ENCODE peak calls at places on chromosomes 6 and 20, in nine cellular contexts. S, A, L, R, V, N, G, C and D are unnamed samples.

GRCh38 chr6:113693866-113694265 is 163.3 kb upstream of the MARCKS start:
- DNase-seq in S (no peak), A (peak), L (no peak), R (no peak), V (no peak), N (no peak), G (no peak), C (no peak), D (no peak)

GRCh38 chr20:1377341-1377871 is 15.4 kb downstream of the FKBP1A start:
- DNase-seq in S (peak), A (no peak), L (no peak), R (no peak), V (no peak), N (no peak), G (no peak), C (no peak), D (peak)

GRCh38 chr6:81145506-81145905 is 607.0 kb downstream of the TENT5A start:
- DNase-seq in S (no peak), A (no peak), L (no peak), R (no peak), V (no peak), N (no peak), G (no peak), C (no peak), D (no peak)

GRCh38 chr20:62876441-62876825 is 14.8 kb upstream of the TCFL5 start:
- DNase-seq in S (no peak), A (no peak), L (no peak), R (no peak), V (no peak), N (no peak), G (no peak), C (no peak), D (no peak)

GRCh38 chr6:30443657-30444450 is 45.5 kb upstream of the HLA-E start:
- DNase-seq in S (no peak), A (no peak), L (no peak), R (no peak), V (no peak), N (peak), G (peak), C (no peak), D (no peak)

GRCh38 chr20:44271915-44272663 is 25.0 kb downstream of the GDAP1L1 start:
- DNase-seq in S (no peak), A (no peak), L (no peak), R (no peak), V (no peak), N (peak), G (peak), C (no peak), D (no peak)

GRCh38 chr20:48941467-48941866 is 20.0 kb downstream of the ARFGEF2 start:
- DNase-seq in S (no peak), A (no peak), L (no peak), R (no peak), V (no peak), N (no peak), G (no peak), C (no peak), D (no peak)

GRCh38 chr6:100370265-100370664 is 94.5 kb downstream of the SIM1 start:
- DNase-seq in S (no peak), A (no peak), L (no peak), R (no peak), V (no peak), N (peak), G (no peak), C (no peak), D (no peak)

GRCh38 chr20:36497856-36498255 is 43.5 kb upstream of the MYL9 start:
- DNase-seq in S (no peak), A (no peak), L (no peak), R (no peak), V (peak), N (no peak), G (peak), C (no peak), D (no peak)

GRCh38 chr6:162099685-162100084 is 627.9 kb downstream of the PRKN start:
- DNase-seq in S (no peak), A (peak), L (no peak), R (peak), V (peak), N (no peak), G (no peak), C (peak), D (no peak)

GRCh38 chr6:20946037-20946436 is 411.8 kb downstream of the CDKAL1 start:
- DNase-seq in S (peak), A (no peak), L (no peak), R (no peak), V (no peak), N (peak), G (no peak), C (no peak), D (peak)

GRCh38 chr6:40977085-40977484 is 61.9 kb downstream of the UNC5CL start:
- DNase-seq in S (no peak), A (no peak), L (no peak), R (no peak), V (no peak), N (no peak), G (no peak), C (no peak), D (no peak)

GRCh38 chr6:12637960-12638641 is 78.5 kb upstream of the PHACTR1 start:
- DNase-seq in S (peak), A (peak), L (peak), R (no peak), V (peak), N (peak), G (peak), C (no peak), D (peak)

GRCh38 chr20:41734506-41734945 is 116.3 kb upstream of the CHD6 start:
- DNase-seq in S (peak), A (peak), L (peak), R (peak), V (no peak), N (peak), G (peak), C (no peak), D (no peak)

GRCh38 chr20:37880726-37881591 is 22.0 kb upstream of the VSTM2L start:
- DNase-seq in S (no peak), A (no peak), L (no peak), R (no peak), V (no peak), N (no peak), G (no peak), C (no peak), D (no peak)

DNA sequence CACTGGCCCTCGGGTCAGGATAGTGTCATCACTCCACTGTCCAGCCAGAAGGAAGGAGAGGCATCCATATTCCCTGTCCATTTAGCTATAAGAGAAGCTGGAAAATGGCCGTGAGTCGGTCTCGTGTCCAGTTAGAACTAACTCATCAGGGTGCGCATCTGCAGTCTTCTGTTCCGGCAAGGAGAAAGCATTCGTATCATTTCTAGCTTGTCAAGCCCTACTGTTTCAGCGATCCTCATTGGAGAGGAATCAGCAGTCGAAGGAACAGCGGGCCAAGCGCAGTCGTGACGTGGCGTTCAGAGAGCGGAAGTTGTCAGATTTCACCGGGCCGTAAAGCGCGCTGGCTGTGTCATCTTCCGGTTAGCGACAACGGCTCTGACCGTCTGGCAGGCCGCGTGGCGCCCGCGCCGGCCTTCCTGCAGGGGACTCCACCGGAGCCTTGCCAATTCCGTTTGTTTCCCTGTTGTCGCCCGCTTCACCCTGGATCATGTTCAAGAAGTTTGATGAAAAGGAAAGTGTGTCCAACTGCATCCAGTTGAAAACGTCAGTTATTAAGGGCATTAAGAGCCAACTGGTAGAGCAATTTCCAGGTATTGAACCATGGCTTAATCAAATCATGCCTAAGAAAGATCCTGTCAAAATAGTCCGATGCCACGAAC is 32.9 kb downstream of the HM13 start:
- DNase-seq in S (peak), A (no peak), L (peak), R (peak), V (peak), N (peak), G (peak), C (peak), D (peak)
- TF ChIP-seq CTCF in S (no peak), A (no peak), L (no peak), R (no peak), V (no peak), N (no peak), G (peak), C (no peak), D (no peak)

GRCh38 chr6:168058691-168059551 is 20.1 kb downstream of the FRMD1 start:
- DNase-seq in S (no peak), A (no peak), L (no peak), R (no peak), V (no peak), N (peak), G (peak), C (no peak), D (no peak)
- TF ChIP-seq CTCF in S (no peak), A (no peak), L (no peak), R (no peak), V (no peak), N (no peak), G (peak), C (no peak), D (no peak)

DNA sequence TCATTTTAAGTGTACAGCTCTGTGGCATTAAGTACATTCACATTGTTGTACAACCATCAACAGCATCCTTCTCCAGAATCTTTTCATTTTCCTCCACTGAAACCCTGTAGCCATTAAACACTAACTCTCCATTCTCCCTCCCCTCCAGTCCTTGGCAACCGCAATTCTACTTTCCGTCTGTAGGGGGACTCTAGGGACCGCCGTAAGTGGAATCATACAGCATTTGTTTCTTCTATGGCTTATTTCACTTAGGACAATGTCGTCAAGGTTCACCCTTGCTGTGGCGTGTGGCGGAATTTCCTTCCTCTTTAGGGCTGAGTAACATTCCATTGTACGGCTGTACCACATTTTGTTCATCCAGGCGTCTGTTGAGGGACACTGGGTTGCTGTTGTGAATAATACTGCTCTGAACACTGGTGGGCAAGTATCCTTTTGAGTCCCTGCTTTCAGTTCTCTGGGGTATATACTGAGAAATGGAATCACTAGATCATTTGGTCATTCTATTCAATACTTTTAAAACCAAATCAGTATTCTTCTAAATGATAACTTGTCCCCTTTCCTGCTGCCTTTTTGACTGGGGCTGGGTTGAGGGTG is 50.7 kb downstream of the PPP1R3G start:
- DNase-seq in S (peak), A (no peak), L (peak), R (no peak), V (no peak), N (peak), G (peak), C (no peak), D (no peak)
- TF ChIP-seq CTCF in S (peak), A (peak), L (peak), R (no peak), V (no peak), N (peak), G (peak), C (peak), D (peak)

GRCh38 chr6:151374024-151374423 is 17.3 kb downstream of the ZBTB2 start:
- DNase-seq in S (no peak), A (no peak), L (no peak), R (no peak), V (no peak), N (peak), G (no peak), C (no peak), D (no peak)

GRCh38 chr6:151372164-151372563 is 19.2 kb downstream of the ZBTB2 start:
- DNase-seq in S (no peak), A (no peak), L (no peak), R (no peak), V (no peak), N (no peak), G (no peak), C (no peak), D (no peak)

GRCh38 chr6:151375833-151376232 is 15.5 kb downstream of the ZBTB2 start:
- DNase-seq in S (no peak), A (no peak), L (no peak), R (no peak), V (no peak), N (no peak), G (no peak), C (no peak), D (no peak)

GRCh38 chr6:151365233-151365632 is 26.1 kb downstream of the ZBTB2 start:
- DNase-seq in S (no peak), A (no peak), L (no peak), R (no peak), V (no peak), N (no peak), G (no peak), C (no peak), D (no peak)

GRCh38 chr6:151370509-151371078 is 20.8 kb downstream of the ZBTB2 start:
- DNase-seq in S (no peak), A (no peak), L (no peak), R (no peak), V (no peak), N (peak), G (peak), C (no peak), D (no peak)
- TF ChIP-seq CTCF in S (no peak), A (peak), L (no peak), R (no peak), V (no peak), N (peak), G (peak), C (peak), D (no peak)

GRCh38 chr6:126427713-126428112 is 87.8 kb downstream of the CENPW start:
- DNase-seq in S (no peak), A (no peak), L (no peak), R (no peak), V (no peak), N (no peak), G (no peak), C (no peak), D (no peak)

GRCh38 chr6:126419901-126420300 is 80.0 kb downstream of the CENPW start:
- DNase-seq in S (no peak), A (no peak), L (no peak), R (no peak), V (no peak), N (no peak), G (no peak), C (no peak), D (no peak)

DNA sequence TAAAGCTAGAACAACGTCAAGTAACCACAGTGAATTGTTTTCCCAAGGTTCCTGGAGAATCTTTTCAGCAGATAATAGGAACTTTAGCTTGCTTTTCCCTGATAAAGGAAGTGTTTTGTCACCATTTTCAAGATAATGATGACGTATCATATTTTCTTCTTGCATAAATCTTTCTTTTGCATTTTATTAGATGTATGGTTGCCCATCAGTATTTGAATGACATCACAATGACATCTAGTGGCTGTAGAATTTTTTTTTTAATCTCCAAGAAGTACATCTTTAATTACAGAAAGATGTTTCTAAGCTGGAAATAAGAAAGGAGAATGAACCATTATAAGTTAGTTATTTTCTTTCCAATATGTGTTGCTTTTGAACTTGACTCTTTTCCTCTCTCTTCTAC is 83.0 kb downstream of the CENPW start:
- DNase-seq in S (no peak), A (no peak), L (no peak), R (no peak), V (no peak), N (no peak), G (no peak), C (no peak), D (no peak)
- TF ChIP-seq CTCF in S (no peak), A (peak), L (no peak), R (no peak), V (no peak), N (no peak), G (no peak), C (no peak), D (no peak)

DNA sequence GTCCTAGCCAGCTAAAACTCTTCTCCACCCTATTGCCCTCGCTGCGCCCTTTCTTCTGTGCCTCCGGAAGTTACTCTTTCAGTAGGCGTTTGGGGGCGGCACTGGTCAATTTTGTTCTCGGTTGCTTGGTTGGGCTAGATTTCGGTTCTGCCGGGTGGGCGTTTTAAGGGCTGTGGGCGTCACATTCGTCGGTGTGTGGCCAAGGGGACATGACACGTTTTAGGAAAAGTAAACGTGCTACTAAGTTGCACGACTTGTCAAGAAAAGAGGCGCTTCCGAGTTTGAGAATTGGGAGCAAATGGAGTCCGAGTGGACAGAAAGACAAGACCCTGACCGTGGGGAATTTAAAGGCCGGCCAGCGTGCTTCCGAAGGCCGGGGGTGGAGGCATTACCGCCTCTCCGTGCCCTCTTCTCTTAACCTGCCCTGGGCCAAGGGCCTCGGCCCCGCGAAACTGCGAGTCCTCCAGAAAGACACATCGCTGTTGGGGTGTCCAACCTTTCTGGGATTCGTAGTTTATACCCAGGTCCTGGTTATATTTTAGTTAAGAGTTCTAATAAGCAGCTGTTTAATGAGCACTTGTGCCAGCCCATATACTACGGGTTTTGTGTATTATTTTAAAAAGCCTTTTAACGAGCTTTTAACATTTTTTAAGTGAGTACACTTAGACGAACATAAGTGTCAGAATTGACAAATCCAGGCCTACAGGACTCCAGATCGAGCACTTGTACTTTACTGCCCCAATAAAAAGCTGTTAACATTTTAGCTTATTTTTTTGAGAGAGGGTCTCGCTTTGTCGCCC is 664 bp upstream of the BAG6 start:
- DNase-seq in S (peak), A (peak), L (peak), R (peak), V (peak), N (peak), G (peak), C (no peak), D (no peak)
- TF ChIP-seq CTCF in S (no peak), A (no peak), L (no peak), R (no peak), V (no peak), N (no peak), G (peak), C (no peak), D (peak)

DNA sequence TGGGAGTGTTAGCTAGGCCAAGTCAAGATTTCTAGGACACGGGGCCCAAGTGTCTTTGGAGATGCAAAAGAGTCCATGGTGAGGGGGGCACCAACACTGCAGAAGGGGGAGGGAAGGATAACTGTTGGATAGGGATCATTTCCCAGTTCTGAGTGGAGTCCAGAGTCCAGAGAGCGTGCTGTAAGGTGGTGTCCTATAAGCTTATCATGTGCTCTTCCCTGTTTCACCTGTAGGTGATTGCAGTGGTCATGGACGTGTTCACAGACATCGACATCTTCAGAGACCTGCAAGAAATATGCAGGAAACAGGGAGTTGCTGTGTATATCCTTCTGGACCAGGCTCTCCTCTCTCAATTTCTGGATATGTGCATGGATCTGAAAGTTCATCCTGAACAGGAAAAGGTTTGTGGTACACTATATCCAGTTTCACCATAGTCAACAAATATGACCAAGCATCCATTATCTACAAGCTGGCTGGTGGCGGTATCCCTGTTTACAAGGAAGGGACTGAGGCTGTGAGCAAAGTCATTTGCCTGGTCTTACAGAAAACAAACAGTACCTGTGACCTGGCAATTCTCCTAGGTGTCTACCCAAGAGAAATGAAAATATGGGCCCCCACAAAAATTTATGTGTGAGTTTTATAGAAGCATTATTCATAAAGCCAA is 15.6 kb downstream of the FAM83D start:
- DNase-seq in S (no peak), A (no peak), L (no peak), R (no peak), V (no peak), N (no peak), G (no peak), C (no peak), D (no peak)
- TF ChIP-seq CTCF in S (no peak), A (no peak), L (no peak), R (no peak), V (no peak), N (peak), G (no peak), C (no peak), D (no peak)

DNA sequence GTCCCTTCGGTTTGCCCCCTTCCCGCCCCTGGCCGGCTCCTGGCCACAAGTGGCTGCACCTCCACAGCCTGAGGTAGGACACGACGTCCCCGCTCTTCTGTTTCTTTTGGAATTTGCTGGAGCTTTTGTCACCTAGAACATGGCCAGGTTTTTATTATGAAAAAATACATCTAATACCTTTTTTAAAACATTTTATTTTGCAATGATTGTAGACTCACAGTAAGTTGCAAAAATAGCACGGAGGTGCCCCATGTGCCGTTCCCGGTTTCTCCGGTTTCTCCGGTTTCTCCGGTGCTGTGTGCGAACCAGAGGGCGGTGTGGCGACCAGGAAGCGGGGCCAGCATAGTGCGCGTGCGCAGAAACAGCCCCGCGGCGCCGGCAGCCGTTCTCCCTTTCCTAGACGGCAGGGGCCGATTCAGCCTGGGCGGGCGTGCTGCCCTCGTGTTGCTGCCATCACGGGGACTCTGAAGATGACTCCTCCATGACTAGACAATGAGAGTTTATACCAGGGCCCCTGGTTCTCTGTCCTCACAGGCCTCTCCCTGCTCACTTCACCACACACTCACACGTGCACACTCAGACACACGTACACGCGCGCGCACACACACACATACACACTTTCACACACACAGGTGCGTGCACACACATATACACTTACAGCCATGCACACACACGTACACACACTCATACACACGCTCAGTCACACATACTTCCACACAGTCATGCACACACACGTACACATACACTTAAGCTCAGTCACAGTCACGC is 102.1 kb downstream of the TMEM242 start:
- DNase-seq in S (peak), A (peak), L (peak), R (peak), V (peak), N (peak), G (no peak), C (peak), D (peak)
- TF ChIP-seq CTCF in S (no peak), A (no peak), L (no peak), R (peak), V (no peak), N (no peak), G (no peak), C (no peak), D (peak)